ENCODE peak calls at places on chromosome 7, in six cellular contexts. One of them, this sample, is unnamed.

GRCh38 chr7:76051840-76052239 is 3.9 kb downstream of the MDH2 start:
- DNase-seq in neural progenitor cell: no peak
- DNase-seq in thyroid gland: no peak
- DNase-seq in transverse colon: no peak
- DNase-seq in ovary: no peak
- DNase-seq in heart right ventricle: no peak
- DNase-seq in this sample: no peak

GRCh38 chr7:135755351-135755753 is 6.7 kb upstream of the FAM180A start:
- DNase-seq in transverse colon: no peak
- DNase-seq in thyroid gland: no peak
- DNase-seq in heart right ventricle: no peak
- DNase-seq in neural progenitor cell: no peak
- DNase-seq in ovary: no peak
- DNase-seq in this sample: peak; percentile 63

GRCh38 chr7:135161669-135162068 is 8.8 kb downstream of the CYREN start:
- DNase-seq in thyroid gland: no peak
- DNase-seq in heart right ventricle: no peak
- DNase-seq in neural progenitor cell: no peak
- DNase-seq in transverse colon: no peak
- DNase-seq in ovary: no peak
- DNase-seq in this sample: no peak

GRCh38 chr7:139044813-139045794 is 9.3 kb upstream of the ZC3HAV1L start:
- DNase-seq in transverse colon: no peak
- DNase-seq in heart right ventricle: no peak
- DNase-seq in neural progenitor cell: no peak
- DNase-seq in ovary: no peak
- DNase-seq in thyroid gland: no peak
- DNase-seq in this sample: no peak

GRCh38 chr7:16098058-16098457 is 323.3 kb downstream of the CRPPA start:
- DNase-seq in heart right ventricle: no peak
- DNase-seq in ovary: no peak
- DNase-seq in transverse colon: no peak
- DNase-seq in thyroid gland: no peak
- DNase-seq in neural progenitor cell: no peak
- DNase-seq in this sample: no peak

GRCh38 chr7:70294512-70294911 is 696.2 kb downstream of the AUTS2 start:
- DNase-seq in heart right ventricle: no peak
- DNase-seq in thyroid gland: no peak
- DNase-seq in ovary: no peak
- DNase-seq in transverse colon: no peak
- DNase-seq in neural progenitor cell: no peak
- DNase-seq in this sample: no peak

GRCh38 chr7:128841961-128842673 is 11.9 kb downstream of the FLNC start:
- DNase-seq in heart right ventricle: peak; percentile 57
- DNase-seq in transverse colon: peak; percentile 53
- DNase-seq in thyroid gland: peak; percentile 26
- DNase-seq in neural progenitor cell: peak; percentile 77
- DNase-seq in ovary: no peak
- DNase-seq in this sample: no peak

GRCh38 chr7:91767820-91768219 is 112.7 kb downstream of the MTERF1 start:
- DNase-seq in ovary: no peak
- DNase-seq in thyroid gland: no peak
- DNase-seq in neural progenitor cell: no peak
- DNase-seq in heart right ventricle: no peak
- DNase-seq in transverse colon: no peak
- DNase-seq in this sample: no peak

GRCh38 chr7:153887756-153888591 is 164.2 kb upstream of the DPP6 start:
- DNase-seq in transverse colon: no peak
- DNase-seq in heart right ventricle: no peak
- DNase-seq in ovary: no peak
- DNase-seq in thyroid gland: peak; percentile 69
- DNase-seq in neural progenitor cell: peak; percentile 28
- DNase-seq in this sample: no peak

GRCh38 chr7:116438274-116438673 is 61.3 kb upstream of the CAV2 start:
- DNase-seq in heart right ventricle: no peak
- DNase-seq in ovary: no peak
- DNase-seq in thyroid gland: no peak
- DNase-seq in neural progenitor cell: no peak
- DNase-seq in transverse colon: peak; percentile 34
- DNase-seq in this sample: no peak

GRCh38 chr7:16930958-16931357 is 49.2 kb upstream of the AGR3 start:
- DNase-seq in heart right ventricle: no peak
- DNase-seq in thyroid gland: no peak
- DNase-seq in ovary: no peak
- DNase-seq in transverse colon: no peak
- DNase-seq in neural progenitor cell: no peak
- DNase-seq in this sample: no peak

GRCh38 chr7:136947347-136947746 is 78.9 kb downstream of the CHRM2 start:
- DNase-seq in ovary: no peak
- DNase-seq in transverse colon: no peak
- DNase-seq in heart right ventricle: no peak
- DNase-seq in neural progenitor cell: no peak
- DNase-seq in thyroid gland: peak; percentile 23
- DNase-seq in this sample: no peak

GRCh38 chr7:112267944-112268691 is 61.6 kb downstream of the ZNF277 start:
- DNase-seq in thyroid gland: no peak
- DNase-seq in heart right ventricle: no peak
- DNase-seq in ovary: no peak
- DNase-seq in transverse colon: no peak
- DNase-seq in neural progenitor cell: no peak
- DNase-seq in this sample: no peak

GRCh38 chr7:76089865-76090495 is 42.1 kb downstream of the MDH2 start:
- DNase-seq in transverse colon: no peak
- DNase-seq in ovary: no peak
- DNase-seq in neural progenitor cell: no peak
- DNase-seq in thyroid gland: no peak
- DNase-seq in heart right ventricle: no peak
- DNase-seq in this sample: no peak

GRCh38 chr7:4237296-4238235 is 444.5 kb upstream of the FOXK1 start:
- DNase-seq in heart right ventricle: no peak
- DNase-seq in ovary: no peak
- DNase-seq in thyroid gland: no peak
- DNase-seq in transverse colon: no peak
- DNase-seq in neural progenitor cell: no peak
- DNase-seq in this sample: no peak

GRCh38 chr7:101554584-101555268 is 74.4 kb downstream of the MYL10 start:
- DNase-seq in ovary: no peak
- DNase-seq in neural progenitor cell: no peak
- DNase-seq in transverse colon: no peak
- DNase-seq in thyroid gland: no peak
- DNase-seq in heart right ventricle: no peak
- DNase-seq in this sample: peak; percentile 6

GRCh38 chr7:25642849-25643248 is 414.6 kb upstream of the NPVF start:
- DNase-seq in neural progenitor cell: no peak
- DNase-seq in transverse colon: no peak
- DNase-seq in ovary: no peak
- DNase-seq in heart right ventricle: no peak
- DNase-seq in thyroid gland: no peak
- DNase-seq in this sample: no peak

GRCh38 chr7:116802784-116803183 is 59.6 kb upstream of the CAPZA2 start:
- DNase-seq in neural progenitor cell: peak; percentile 48
- DNase-seq in transverse colon: peak; percentile 32
- DNase-seq in thyroid gland: peak; percentile 19
- DNase-seq in ovary: no peak
- DNase-seq in heart right ventricle: no peak
- DNase-seq in this sample: peak; percentile 37

GRCh38 chr7:34837316-34837715 is 179.3 kb downstream of the NPSR1 start:
- DNase-seq in ovary: no peak
- DNase-seq in heart right ventricle: no peak
- DNase-seq in neural progenitor cell: no peak
- DNase-seq in transverse colon: no peak
- DNase-seq in thyroid gland: no peak
- DNase-seq in this sample: no peak

GRCh38 chr7:31123317-31123716 is 71.2 kb downstream of the ADCYAP1R1 start:
- DNase-seq in heart right ventricle: no peak
- DNase-seq in thyroid gland: no peak
- DNase-seq in transverse colon: no peak
- DNase-seq in neural progenitor cell: no peak
- DNase-seq in ovary: no peak
- DNase-seq in this sample: no peak

GRCh38 chr7:31121641-31122040 is 69.5 kb downstream of the ADCYAP1R1 start:
- DNase-seq in ovary: no peak
- DNase-seq in transverse colon: no peak
- DNase-seq in thyroid gland: no peak
- DNase-seq in neural progenitor cell: no peak
- DNase-seq in heart right ventricle: no peak
- DNase-seq in this sample: no peak

GRCh38 chr7:31120800-31121513 is 68.8 kb downstream of the ADCYAP1R1 start:
- DNase-seq in ovary: no peak
- DNase-seq in transverse colon: no peak
- DNase-seq in thyroid gland: no peak
- DNase-seq in neural progenitor cell: no peak
- DNase-seq in heart right ventricle: no peak
- DNase-seq in this sample: no peak

GRCh38 chr7:31123726-31124125 is 71.6 kb downstream of the ADCYAP1R1 start:
- DNase-seq in neural progenitor cell: no peak
- DNase-seq in transverse colon: no peak
- DNase-seq in thyroid gland: no peak
- DNase-seq in ovary: no peak
- DNase-seq in heart right ventricle: no peak
- DNase-seq in this sample: no peak

DNA sequence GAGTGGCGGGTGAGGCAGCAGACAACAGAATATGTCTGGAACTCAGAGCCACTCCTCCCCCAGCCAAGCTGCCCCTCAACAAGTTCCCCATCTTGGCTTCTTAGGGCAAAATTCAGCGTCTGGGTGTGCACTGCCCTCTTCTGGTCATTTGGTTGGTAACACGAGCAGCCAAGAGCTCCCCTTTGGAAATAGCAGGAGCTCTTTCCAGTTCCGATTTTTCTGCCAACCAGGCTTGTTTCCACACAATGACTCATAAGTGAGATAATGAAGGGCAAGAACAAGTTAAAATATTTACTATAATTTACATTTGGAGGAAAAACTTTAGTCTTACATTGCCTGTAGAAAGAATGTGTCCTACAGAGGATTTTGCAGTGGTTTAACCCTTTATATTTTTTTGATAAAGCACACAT is 70.5 kb downstream of the ADCYAP1R1 start:
- DNase-seq in ovary: peak; percentile 83
- DNase-seq in neural progenitor cell: peak; percentile 82
- DNase-seq in heart right ventricle: peak; percentile 40
- DNase-seq in thyroid gland: peak; percentile 61
- DNase-seq in transverse colon: peak; percentile 49
- DNase-seq in this sample: peak; percentile 49
- TF ChIP-seq CTCF in ovary: peak; percentile 68
- TF ChIP-seq CTCF in neural progenitor cell: peak; percentile 87
- TF ChIP-seq CTCF in heart right ventricle: peak; percentile 89
- TF ChIP-seq CTCF in thyroid gland: peak; percentile 76
- TF ChIP-seq CTCF in transverse colon: peak; percentile 66
- TF ChIP-seq CTCF in this sample: peak; percentile 63

GRCh38 chr7:69019437-69019836 is 578.8 kb upstream of the AUTS2 start:
- DNase-seq in heart right ventricle: no peak
- DNase-seq in thyroid gland: no peak
- DNase-seq in ovary: no peak
- DNase-seq in transverse colon: no peak
- DNase-seq in neural progenitor cell: no peak
- DNase-seq in this sample: no peak

GRCh38 chr7:69018200-69018599 is 580.1 kb upstream of the AUTS2 start:
- DNase-seq in thyroid gland: no peak
- DNase-seq in ovary: no peak
- DNase-seq in transverse colon: no peak
- DNase-seq in neural progenitor cell: peak; percentile 61
- DNase-seq in heart right ventricle: no peak
- DNase-seq in this sample: no peak
- TF ChIP-seq CTCF in thyroid gland: no peak
- TF ChIP-seq CTCF in ovary: no peak
- TF ChIP-seq CTCF in transverse colon: no peak
- TF ChIP-seq CTCF in neural progenitor cell: peak; percentile 56
- TF ChIP-seq CTCF in heart right ventricle: no peak
- TF ChIP-seq CTCF in this sample: no peak

GRCh38 chr7:77799078-77799964 is 748 bp downstream of the PHTF2 start:
- DNase-seq in thyroid gland: peak; percentile 42
- DNase-seq in neural progenitor cell: peak; percentile 77
- DNase-seq in heart right ventricle: peak; percentile 42
- DNase-seq in transverse colon: peak; percentile 37
- DNase-seq in ovary: peak; percentile 41
- DNase-seq in this sample: peak; percentile 56
- TF ChIP-seq CTCF in thyroid gland: no peak
- TF ChIP-seq CTCF in neural progenitor cell: no peak
- TF ChIP-seq CTCF in heart right ventricle: no peak
- TF ChIP-seq CTCF in transverse colon: no peak
- TF ChIP-seq CTCF in ovary: no peak
- TF ChIP-seq CTCF in this sample: no peak

DNA sequence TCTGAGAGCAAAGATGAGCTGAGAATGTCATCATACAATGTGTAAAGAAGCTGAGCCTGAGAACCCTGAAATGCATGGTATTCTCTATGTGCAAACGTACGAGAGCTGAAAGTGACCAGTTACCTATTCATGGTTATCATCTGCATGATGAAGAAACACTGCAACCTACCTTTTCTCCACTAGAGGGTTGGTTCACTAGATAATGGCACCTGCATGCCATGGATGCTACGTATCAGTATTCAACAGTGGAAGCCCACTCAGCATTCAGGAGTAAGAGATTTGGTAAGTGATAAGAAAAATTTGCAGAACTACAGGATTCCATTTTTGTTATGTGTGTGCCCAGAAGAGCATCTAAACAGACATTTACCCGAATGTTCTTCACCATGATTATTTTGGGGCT is 145.4 kb downstream of the PTPRN2 start:
- DNase-seq in neural progenitor cell: peak; percentile 26
- DNase-seq in thyroid gland: no peak
- DNase-seq in heart right ventricle: no peak
- DNase-seq in transverse colon: no peak
- DNase-seq in ovary: no peak
- DNase-seq in this sample: no peak
- TF ChIP-seq CTCF in neural progenitor cell: peak; percentile 46
- TF ChIP-seq CTCF in thyroid gland: no peak
- TF ChIP-seq CTCF in heart right ventricle: no peak
- TF ChIP-seq CTCF in transverse colon: peak; percentile 34
- TF ChIP-seq CTCF in ovary: no peak
- TF ChIP-seq CTCF in this sample: no peak

This sample was measured in gastrocnemius medialis.